ENCODE peak calls at places on chromosome 7, in four cellular contexts. M is OCI-LY7, Z is HCT116, T is WTC11. E is an unnamed sample.

GRCh38 chr7:149704507-149704906 is 68.9 kb downstream of the ZNF467 start:
- DNase-seq in Z (no peak), M (no peak), T (no peak), E (no peak)

GRCh38 chr7:134452419-134452827 is 6.5 kb downstream of the AKR1B1 start:
- DNase-seq in Z (no peak), M (no peak), T (no peak), E (no peak)

GRCh38 chr7:113636727-113637421 is 281.9 kb downstream of the PPP1R3A start:
- DNase-seq in Z (no peak), T (no peak), M (no peak), E (no peak)

GRCh38 chr7:6250364-6250833 is 22.0 kb downstream of the CYTH3 start:
- DNase-seq in M (no peak), Z (no peak), T (no peak), E (no peak)

GRCh38 chr7:158572000-158572828 is 15.4 kb downstream of the PTPRN2 start:
- DNase-seq in M (peak; percentile 8), Z (no peak), T (no peak), E (no peak)

GRCh38 chr7:86956567-86956966 is 102.9 kb downstream of the ELAPOR2 start:
- DNase-seq in Z (no peak), T (no peak), M (no peak), E (no peak)

GRCh38 chr7:106031271-106032029 is 68.4 kb downstream of the CDHR3 start:
- DNase-seq in T (no peak), Z (no peak), M (no peak), E (no peak)

GRCh38 chr7:32034052-32034451 is 36.2 kb downstream of the PDE1C start:
- DNase-seq in T (no peak), Z (no peak), M (no peak), E (no peak)

GRCh38 chr7:52168085-52168484 is 851.5 kb upstream of the COBL start:
- DNase-seq in M (peak; percentile 1), Z (no peak), T (peak; percentile 50), E (no peak)

GRCh38 chr7:28360739-28361138 is 51.6 kb upstream of the CREB5 start:
- DNase-seq in M (peak; percentile 10), T (no peak), Z (no peak), E (no peak)

GRCh38 chr7:131899271-131900030 is 343.0 kb upstream of the PODXL start:
- DNase-seq in Z (no peak), M (no peak), T (no peak), E (no peak)

GRCh38 chr7:12584940-12585339 is 14.4 kb downstream of the SCIN start:
- DNase-seq in M (no peak), T (no peak), Z (no peak), E (no peak)

GRCh38 chr7:103142494-103142893 is 6.4 kb downstream of the NAPEPLD start:
- DNase-seq in T (no peak), M (no peak), Z (no peak), E (no peak)

GRCh38 chr7:35748348-35748747 is 52.5 kb upstream of the SEPTIN7 start:
- DNase-seq in Z (no peak), M (no peak), T (no peak), E (no peak)

GRCh38 chr7:149871576-149871975 is 2.2 kb upstream of the ATP6V0E2 start:
- DNase-seq in Z (no peak), M (no peak), T (no peak), E (no peak)

GRCh38 chr7:35336444-35336843 is 82.5 kb upstream of the TBX20 start:
- DNase-seq in T (no peak), M (no peak), Z (no peak), E (no peak)

DNA sequence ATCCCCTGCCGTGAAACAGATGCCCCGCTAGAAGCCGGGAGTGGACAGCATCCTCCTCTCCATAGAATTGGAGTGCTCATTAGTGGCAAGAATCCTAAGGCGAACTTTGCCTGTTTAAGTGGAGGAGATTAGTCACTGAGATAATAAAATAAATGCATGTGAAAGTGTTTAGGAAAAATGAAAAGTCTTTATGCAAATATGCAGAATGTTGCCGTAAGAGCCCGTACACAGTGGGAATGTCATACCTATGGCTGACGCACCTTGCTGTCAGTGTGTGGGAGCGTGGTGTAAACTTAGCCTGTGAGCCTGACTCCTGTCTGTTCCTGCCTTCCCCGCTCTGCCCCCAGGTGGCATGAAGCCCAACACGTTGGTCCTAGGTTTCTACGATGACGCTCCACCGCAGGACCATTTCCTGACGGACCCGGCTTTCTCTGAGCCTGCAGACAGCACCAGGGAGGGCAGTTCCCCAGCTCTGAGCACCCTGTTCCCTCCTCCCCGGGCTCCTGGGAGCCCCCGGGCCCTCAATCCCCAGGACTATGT is 1.7 kb upstream of the TRIP6 start:
- DNase-seq in Z (peak; percentile 68), T (no peak), M (no peak), E (no peak)
- TF ChIP-seq CTCF in Z (peak; percentile 39), T (no peak), M (no peak), E (no peak)

DNA sequence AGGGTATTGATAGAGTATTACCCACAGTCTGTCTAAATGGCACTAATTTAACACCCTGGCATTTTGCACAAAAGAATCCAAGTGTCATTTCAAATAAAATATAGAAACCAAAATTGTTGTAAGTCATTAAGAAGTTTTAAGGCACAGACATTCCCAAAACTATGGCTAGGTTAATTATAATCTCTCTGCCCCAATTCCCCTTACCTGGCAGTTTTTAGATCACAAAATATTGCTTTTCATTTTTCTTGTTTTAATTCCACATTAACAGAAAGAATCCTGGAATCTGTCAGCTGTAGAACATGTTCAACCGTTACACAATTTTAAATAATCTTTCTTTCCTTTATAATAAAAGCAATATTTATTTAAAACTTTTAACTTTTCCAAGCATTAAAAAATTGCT is 56.1 kb upstream of the PALS2 start:
- DNase-seq in Z (no peak), T (no peak), M (no peak), E (no peak)
- TF ChIP-seq CTCF in Z (no peak), T (no peak), M (no peak), E (no peak)

GRCh38 chr7:151168022-151168786 is 710 bp upstream of the GBX1 start:
- DNase-seq in M (peak; percentile 17), T (peak; percentile 75), Z (no peak), E (peak; percentile 52)
- TF ChIP-seq CTCF in M (peak; percentile 73), T (peak; percentile 76), Z (peak; percentile 90), E (peak; percentile 71)

GRCh38 chr7:57308631-57309408 is 141.2 kb upstream of the ZNF716 start:
- DNase-seq in Z (no peak), M (peak; percentile 1), T (peak; percentile 12), E (no peak)
- TF ChIP-seq CTCF in Z (peak; percentile 24), M (peak; percentile 68), T (no peak), E (no peak)

GRCh38 chr7:119482671-119483070 is 790.3 kb upstream of the KCND2 start:
- DNase-seq in T (no peak), M (no peak), Z (no peak), E (no peak)

GRCh38 chr7:119483364-119483763 is 789.6 kb upstream of the KCND2 start:
- DNase-seq in Z (no peak), T (no peak), M (no peak), E (no peak)

GRCh38 chr7:119482209-119482608 is 790.8 kb upstream of the KCND2 start:
- DNase-seq in Z (peak; percentile 43), M (peak; percentile 7), T (peak; percentile 63), E (no peak)
- TF ChIP-seq CTCF in Z (peak; percentile 64), M (peak; percentile 29), T (peak; percentile 41), E (no peak)

GRCh38 chr7:14195896-14196295 is 206.4 kb upstream of the ETV1 start:
- DNase-seq in Z (no peak), T (no peak), M (no peak), E (no peak)

GRCh38 chr7:14196555-14196954 is 207.1 kb upstream of the ETV1 start:
- DNase-seq in T (no peak), Z (no peak), M (no peak), E (no peak)

GRCh38 chr7:14197280-14197679 is 207.8 kb upstream of the ETV1 start:
- DNase-seq in Z (no peak), T (no peak), M (no peak), E (no peak)

GRCh38 chr7:14191686-14192098 is 202.2 kb upstream of the ETV1 start:
- DNase-seq in M (no peak), T (no peak), Z (peak; percentile 12), E (no peak)

DNA sequence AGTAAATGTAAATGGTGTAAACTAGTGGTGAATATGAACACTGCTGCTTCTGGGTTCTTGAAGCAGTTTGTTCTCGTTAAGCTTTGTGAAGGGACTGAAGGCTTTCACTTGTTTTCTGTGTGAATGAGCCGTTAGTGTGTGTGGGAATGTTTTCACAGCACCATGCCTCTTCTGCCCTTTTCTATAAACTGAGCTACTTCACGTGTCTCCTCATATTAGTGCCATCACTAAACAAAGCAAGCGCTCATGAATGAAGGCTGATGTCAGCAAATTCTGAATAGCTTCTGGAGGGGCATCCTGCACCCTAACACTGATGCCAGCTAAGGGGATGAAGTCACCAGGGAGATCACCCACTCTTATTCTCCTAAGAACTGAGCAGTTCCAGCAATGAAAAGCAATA is 205.6 kb upstream of the ETV1 start:
- DNase-seq in Z (no peak), T (no peak), M (no peak), E (no peak)
- TF ChIP-seq CTCF in Z (no peak), T (no peak), M (no peak), E (no peak)